ENCODE peak calls at places on chromosomes 1 and 21, in five cellular contexts. T is PC-3, P is SK-N-SH, F is neural progenitor cell, B is OCI-LY7. C is an unnamed sample.

GRCh38 chr21:41548781-41549180 is 40.8 kb upstream of the TMPRSS2 start:
- DNase-seq in P (no peak), T (no peak), B (no peak), F (peak; percentile 63), C (no peak)

GRCh38 chr1:47617381-47618221 is 179.8 kb downstream of the FOXD2 start:
- DNase-seq in F (no peak), B (no peak), P (no peak), T (no peak), C (no peak)

GRCh38 chr1:18466676-18467075 is 14.1 kb upstream of the KLHDC7A start:
- DNase-seq in B (no peak), P (no peak), T (no peak), F (no peak), C (no peak)

GRCh38 chr1:197614916-197615692 is 160.2 kb downstream of the DENND1B start:
- DNase-seq in B (peak; percentile 53), T (peak; percentile 46), F (peak; percentile 61), P (no peak), C (peak; percentile 67)

GRCh38 chr1:158121604-158122254 is 59.0 kb upstream of the CD1D start:
- DNase-seq in B (peak; percentile 69), P (peak; percentile 26), F (peak; percentile 82), T (peak; percentile 83), C (peak; percentile 69)

GRCh38 chr1:162856260-162856659 is 4.7 kb downstream of the CCDC190 start:
- DNase-seq in F (no peak), B (no peak), T (peak; percentile 99), P (no peak), C (no peak)

GRCh38 chr1:156160744-156161181 is 7.4 kb downstream of the SEMA4A start:
- DNase-seq in B (no peak), T (no peak), P (peak; percentile 98), F (peak; percentile 90), C (peak; percentile 85)

GRCh38 chr1:25494952-25495351 is 48.5 kb upstream of the LDLRAP1 start:
- DNase-seq in P (no peak), B (no peak), T (no peak), F (no peak), C (no peak)

GRCh38 chr1:203342192-203342940 is 8.6 kb downstream of the FMOD start:
- DNase-seq in T (peak; percentile 71), F (peak; percentile 79), P (peak; percentile 82), B (peak; percentile 67), C (peak; percentile 77)

GRCh38 chr21:36097427-36098230 is 27.8 kb downstream of the CBR1 start:
- DNase-seq in T (peak; percentile 64), F (no peak), B (no peak), P (no peak), C (no peak)

GRCh38 chr1:189275786-189276185 is 1201.9 kb downstream of the BRINP3 start:
- DNase-seq in F (no peak), B (no peak), P (no peak), T (no peak), C (no peak)

GRCh38 chr21:46005481-46005881 is 23.9 kb downstream of the COL6A1 start:
- DNase-seq in B (no peak), T (no peak), F (no peak), P (peak; percentile 28), C (no peak)

GRCh38 chr1:23643668-23644554 is 47.7 kb upstream of the RPL11 start:
- DNase-seq in B (no peak), P (no peak), T (no peak), F (peak; percentile 65), C (no peak)

GRCh38 chr1:7886346-7886745 is 33.5 kb upstream of the UTS2 start:
- DNase-seq in F (no peak), T (peak; percentile 40), B (no peak), P (no peak), C (no peak)

GRCh38 chr21:43974791-43975468 is 37.2 kb upstream of the TRAPPC10 start:
- DNase-seq in F (no peak), P (no peak), T (no peak), B (no peak), C (no peak)

GRCh38 chr1:26277719-26278118 is 2.2 kb upstream of the SH3BGRL3 start:
- DNase-seq in T (peak; percentile 11), F (no peak), B (no peak), P (no peak), C (no peak)

GRCh38 chr1:47895436-47895835 is 101.7 kb downstream of the TRABD2B start:
- DNase-seq in B (no peak), F (no peak), T (no peak), P (no peak), C (no peak)

GRCh38 chr21:39185157-39185556 is 1.9 kb upstream of the PSMG1 start:
- DNase-seq in B (no peak), F (no peak), P (no peak), T (no peak), C (no peak)

GRCh38 chr1:234725177-234726132 is 115.5 kb upstream of the IRF2BP2 start:
- DNase-seq in B (peak; percentile 68), P (no peak), F (no peak), T (peak; percentile 24), C (no peak)

GRCh38 chr1:94522304-94522703 is 19.3 kb downstream of the F3 start:
- DNase-seq in F (peak; percentile 78), B (peak; percentile 13), T (peak; percentile 69), P (no peak), C (peak; percentile 73)

GRCh38 chr1:40053138-40053887 is 12.8 kb downstream of the CAP1 start:
- DNase-seq in T (no peak), P (no peak), F (no peak), B (no peak), C (no peak)

GRCh38 chr1:215807926-215808325 is 240.8 kb downstream of the KCTD3 start:
- DNase-seq in F (no peak), B (no peak), T (no peak), P (no peak), C (no peak)

GRCh38 chr1:2966940-2967725 is 54.1 kb upstream of the ACTRT2 start:
- DNase-seq in B (no peak), F (no peak), P (no peak), T (no peak), C (no peak)

GRCh38 chr1:206661161-206661820 is 23.4 kb upstream of the MAPKAPK2 start:
- DNase-seq in B (no peak), T (no peak), P (no peak), F (no peak), C (no peak)

GRCh38 chr1:39268112-39268581 is 63.7 kb downstream of the MACF1 start:
- DNase-seq in F (peak; percentile 64), B (no peak), P (no peak), T (no peak), C (peak; percentile 49)

GRCh38 chr1:155884028-155884950 is 24.9 kb downstream of the SYT11 start:
- DNase-seq in F (no peak), B (peak; percentile 70), P (no peak), T (peak; percentile 66), C (no peak)

GRCh38 chr1:63909511-63909910 is 135.7 kb downstream of the ROR1 start:
- DNase-seq in P (no peak), B (no peak), T (no peak), F (no peak), C (no peak)

DNA sequence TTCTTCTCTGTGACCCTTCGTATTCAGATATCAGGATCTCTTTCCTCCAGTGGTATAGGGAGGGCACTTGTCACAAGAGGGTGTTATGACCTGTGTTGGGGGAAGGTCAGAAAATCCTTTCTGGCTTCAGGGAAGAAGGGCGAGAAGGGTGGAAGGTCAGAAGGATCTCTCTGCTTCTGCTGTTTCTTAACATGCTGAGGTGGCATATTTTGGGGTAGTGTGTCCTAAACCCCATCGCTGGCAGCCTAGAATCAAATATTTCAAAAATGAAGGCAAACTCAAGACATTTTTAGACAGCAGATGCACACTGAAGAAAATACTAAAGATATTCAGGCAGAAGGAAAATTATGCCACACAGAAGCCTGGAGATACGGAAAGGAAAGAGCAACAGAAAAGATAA is 207.6 kb downstream of the TM2D1 start:
- DNase-seq in F (no peak), T (no peak), B (no peak), P (no peak), C (no peak)
- TF ChIP-seq EZH2phosphoT487 in F (no peak), T (no peak), B (no peak), P (no peak), C (no peak)

GRCh38 chr1:16980473-16981268 is at the start of gene MFAP2:
- DNase-seq in F (peak; percentile 72), T (no peak), B (no peak), P (peak; percentile 89), C (peak; percentile 81)
- H3K4me2 ChIP-seq in F (peak within 1 kb of the TSS; percentile 98), T (peak within 1 kb of the TSS; percentile 61), B (peak within 1 kb of the TSS; percentile 34), P (peak within 1 kb of the TSS; percentile 94), C (peak within 1 kb of the TSS; percentile 97)

DNA sequence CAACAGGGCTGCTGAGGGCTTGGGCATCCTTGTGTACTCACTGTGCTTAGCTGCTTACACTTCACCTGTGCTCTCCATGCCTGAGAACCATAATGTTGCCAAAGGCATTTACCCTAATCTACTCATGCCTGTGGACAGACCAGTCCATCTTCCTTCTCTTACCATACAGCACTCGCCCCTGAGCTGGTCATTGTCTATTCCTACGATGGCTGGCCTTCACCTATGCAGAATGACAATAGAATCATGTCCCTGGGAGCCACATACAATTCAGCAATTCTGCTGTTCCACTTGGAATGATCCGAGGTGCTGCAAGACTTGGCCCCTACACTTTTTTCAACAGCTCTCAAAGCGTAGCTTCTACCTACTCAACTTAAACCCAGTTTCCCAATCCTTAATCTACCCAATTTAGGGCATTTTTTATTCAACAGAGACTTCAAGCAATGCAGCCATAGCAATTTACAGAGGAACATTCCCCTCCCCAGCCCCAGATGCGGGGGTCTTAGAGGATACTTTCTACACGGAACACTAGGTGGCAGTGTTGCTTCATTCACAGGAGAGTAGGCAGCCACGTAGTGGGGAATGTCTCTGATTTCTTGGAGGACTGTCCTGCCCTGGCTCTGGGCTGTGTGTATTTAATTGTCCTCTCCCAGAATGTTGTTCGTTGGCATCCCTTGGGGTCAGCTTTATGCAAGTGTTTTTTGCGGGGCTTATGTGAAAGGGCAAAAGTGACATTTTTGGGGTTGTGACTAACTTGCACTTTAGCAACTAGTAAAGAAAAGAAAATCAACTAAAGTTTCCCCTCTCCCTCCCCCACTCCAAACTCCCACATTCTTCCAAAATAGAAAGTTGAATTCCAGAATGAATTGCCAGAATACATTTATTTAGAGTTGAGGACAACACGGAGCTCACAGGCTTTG is 96.8 kb downstream of the PAPPA2 start:
- DNase-seq in P (peak; percentile 77), F (peak; percentile 89), T (peak; percentile 64), B (peak; percentile 60), C (peak; percentile 86)
- TF ChIP-seq CTCF in P (peak; percentile 80), F (peak; percentile 92), T (peak; percentile 83), B (peak; percentile 95), C (peak; percentile 99)

GRCh38 chr1:154794608-154795007 is 75.5 kb downstream of the KCNN3 start:
- DNase-seq in P (no peak), B (no peak), F (no peak), T (no peak), C (no peak)

GRCh38 chr1:154799188-154799587 is 70.9 kb downstream of the KCNN3 start:
- DNase-seq in P (no peak), F (no peak), B (no peak), T (no peak), C (no peak)

GRCh38 chr1:154796303-154796892 is 73.7 kb downstream of the KCNN3 start:
- DNase-seq in T (no peak), P (no peak), F (no peak), B (no peak), C (no peak)

GRCh38 chr1:154798645-154799044 is 71.4 kb downstream of the KCNN3 start:
- DNase-seq in P (no peak), B (no peak), T (no peak), F (no peak), C (no peak)

DNA sequence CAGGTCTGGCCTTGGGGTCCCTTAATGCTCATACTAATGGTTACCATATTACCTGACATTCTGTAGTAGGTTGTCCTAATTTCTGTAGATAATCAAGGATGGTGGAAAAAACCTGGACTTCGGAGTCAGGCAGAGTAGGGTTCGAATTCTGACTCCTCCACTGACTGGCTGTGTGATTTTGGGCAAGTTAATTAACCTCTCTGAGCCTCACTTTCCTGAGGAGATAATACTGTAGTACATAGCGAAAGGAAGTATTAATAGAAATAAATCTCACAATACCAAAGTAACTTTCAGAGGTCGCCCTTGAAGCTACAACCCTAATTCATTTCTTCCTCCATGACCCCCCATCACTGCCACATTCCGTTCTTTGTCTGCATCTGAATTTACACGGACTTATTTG is 72.9 kb downstream of the KCNN3 start:
- DNase-seq in P (no peak), F (no peak), B (no peak), T (no peak), C (no peak)
- TF ChIP-seq EZH2phosphoT487 in P (no peak), F (no peak), B (no peak), T (no peak), C (no peak)

C was measured in hepatocyte.